ENCODE peak calls at places on chromosome 10, in seven cellular contexts. B, A, F, R, P, L and T are unnamed samples. For H3K4me1, the result is how much of the 10 kb centered on the place peaks cover.

GRCh38 chr10:34314457-34314856 is 500.6 kb downstream of the PARD3 start:
- DNase-seq in B (no peak), A (no peak), F (no peak), R (no peak), P (no peak), L (no peak), T (no peak)

GRCh38 chr10:66192162-66192834 is 733.5 kb upstream of the LRRTM3 start:
- DNase-seq in B (no peak), A (peak), F (no peak), R (no peak), P (no peak), L (no peak), T (no peak)

GRCh38 chr10:63542835-63543575 is 21.8 kb downstream of the REEP3 start:
- DNase-seq in B (no peak), A (peak), F (no peak), R (no peak), P (no peak), L (no peak), T (no peak)

GRCh38 chr10:8721641-8722040 is 667.2 kb downstream of the GATA3 start:
- DNase-seq in B (no peak), A (no peak), F (no peak), R (no peak), P (no peak), L (no peak), T (no peak)

GRCh38 chr10:43255644-43256431 is 11.0 kb downstream of the RASGEF1A start:
- DNase-seq in B (no peak), A (peak), F (peak), R (peak), P (no peak), L (peak), T (peak)

GRCh38 chr10:17179002-17179401 is 22.5 kb downstream of the TRDMT1 start:
- DNase-seq in B (no peak), A (no peak), F (no peak), R (no peak), P (no peak), L (no peak), T (no peak)

GRCh38 chr10:68301790-68302502 is 29.9 kb upstream of the HNRNPH3 start:
- DNase-seq in B (no peak), A (peak), F (no peak), R (no peak), P (no peak), L (no peak), T (no peak)

GRCh38 chr10:119734396-119735332 is 8.8 kb downstream of the INPP5F start:
- DNase-seq in B (no peak), A (no peak), F (no peak), R (no peak), P (no peak), L (no peak), T (no peak)

GRCh38 chr10:69912584-69912983 is 110.9 kb downstream of the COL13A1 start:
- DNase-seq in B (no peak), A (peak), F (peak), R (no peak), P (no peak), L (no peak), T (no peak)

GRCh38 chr10:17537281-17537680 is 79.9 kb downstream of the HACD1 start:
- DNase-seq in B (no peak), A (no peak), F (no peak), R (no peak), P (no peak), L (no peak), T (no peak)

GRCh38 chr10:75099952-75100763 is 11.3 kb upstream of the SAMD8 start:
- DNase-seq in B (peak), A (peak), F (peak), R (peak), P (peak), L (peak), T (no peak)

GRCh38 chr10:89532476-89532875 is 2.9 kb downstream of the SLC16A12 start:
- DNase-seq in B (no peak), A (no peak), F (no peak), R (no peak), P (no peak), L (no peak), T (no peak)

GRCh38 chr10:126528320-126528835 is 140.1 kb upstream of the ADAM12 start:
- DNase-seq in B (no peak), A (no peak), F (no peak), R (no peak), P (no peak), L (no peak), T (no peak)

GRCh38 chr10:72276013-72276387 is 2.3 kb downstream of the DDIT4 start:
- DNase-seq in B (no peak), A (no peak), F (peak), R (no peak), P (no peak), L (no peak), T (no peak)

GRCh38 chr10:18044976-18045720 is 93.4 kb downstream of the SLC39A12 start:
- DNase-seq in B (no peak), A (no peak), F (no peak), R (no peak), P (no peak), L (no peak), T (no peak)

GRCh38 chr10:62817120-62817762 is 1.1 kb upstream of the EGR2 start:
- DNase-seq in B (peak), A (peak), F (peak), R (peak), P (peak), L (peak), T (peak)

GRCh38 chr10:36428507-36428906 is 696.9 kb upstream of the ANKRD30A start:
- DNase-seq in B (no peak), A (no peak), F (no peak), R (no peak), P (no peak), L (no peak), T (no peak)

GRCh38 chr10:61733358-61733940 is 70.7 kb downstream of the CABCOCO1 start:
- DNase-seq in B (no peak), A (peak), F (no peak), R (no peak), P (no peak), L (no peak), T (no peak)

GRCh38 chr10:52486840-52487611 is 172.9 kb downstream of the DKK1 start:
- DNase-seq in B (no peak), A (peak), F (no peak), R (no peak), P (no peak), L (no peak), T (no peak)

GRCh38 chr10:71589617-71590551 is 129.7 kb downstream of the C10orf105 start:
- DNase-seq in B (no peak), A (no peak), F (no peak), R (no peak), P (no peak), L (no peak), T (no peak)

GRCh38 chr10:26931223-26931622 is 70.5 kb upstream of the ABI1 start:
- DNase-seq in B (no peak), A (peak), F (peak), R (no peak), P (peak), L (peak), T (no peak)

GRCh38 chr10:50469288-50469687 is 154.5 kb downstream of the SGMS1 start:
- DNase-seq in B (no peak), A (no peak), F (no peak), R (no peak), P (no peak), L (no peak), T (no peak)

GRCh38 chr10:50471583-50471975 is 152.2 kb downstream of the SGMS1 start:
- DNase-seq in B (no peak), A (no peak), F (no peak), R (no peak), P (no peak), L (no peak), T (no peak)

GRCh38 chr10:50470798-50471582 is 152.8 kb downstream of the SGMS1 start:
- DNase-seq in B (no peak), A (peak), F (peak), R (no peak), P (no peak), L (no peak), T (no peak)

GRCh38 chr10:50470345-50470744 is 153.4 kb downstream of the SGMS1 start:
- DNase-seq in B (no peak), A (no peak), F (peak), R (no peak), P (no peak), L (peak), T (no peak)

DNA sequence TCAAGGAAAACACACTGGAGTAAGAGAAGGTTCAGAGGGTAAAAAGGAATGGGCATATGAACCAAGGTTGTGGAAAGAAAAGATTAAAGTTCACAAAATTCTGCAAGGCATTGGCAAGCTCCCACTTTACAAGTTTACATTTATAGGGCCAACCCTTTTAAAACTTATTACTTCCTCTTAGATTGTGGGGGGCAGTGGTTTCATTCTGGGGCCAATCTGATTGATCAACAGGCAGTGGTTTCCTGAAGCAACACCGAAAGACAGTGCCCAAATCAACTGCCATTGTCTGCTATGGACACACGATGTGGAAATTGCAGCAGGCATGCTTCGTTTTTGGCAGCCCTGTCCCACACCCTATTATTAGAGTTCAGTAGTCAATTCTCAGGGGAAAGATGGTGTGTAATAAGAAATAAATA is 154.0 kb downstream of the SGMS1 start:
- DNase-seq in B (no peak), A (no peak), F (peak), R (no peak), P (no peak), L (no peak), T (no peak)
- H3K4me1 ChIP-seq in B (under half), A (under half), F (under half), R (under half), P (half or more), L (under half), T (under half)

GRCh38 chr10:74051729-74052342 is 53.9 kb downstream of the VCL start:
- DNase-seq in B (no peak), A (no peak), F (no peak), R (no peak), P (no peak), L (peak), T (no peak)
- H3K27ac ChIP-seq in B (no peak), A (no peak), F (no peak), R (no peak), P (peak), L (peak), T (peak)

DNA sequence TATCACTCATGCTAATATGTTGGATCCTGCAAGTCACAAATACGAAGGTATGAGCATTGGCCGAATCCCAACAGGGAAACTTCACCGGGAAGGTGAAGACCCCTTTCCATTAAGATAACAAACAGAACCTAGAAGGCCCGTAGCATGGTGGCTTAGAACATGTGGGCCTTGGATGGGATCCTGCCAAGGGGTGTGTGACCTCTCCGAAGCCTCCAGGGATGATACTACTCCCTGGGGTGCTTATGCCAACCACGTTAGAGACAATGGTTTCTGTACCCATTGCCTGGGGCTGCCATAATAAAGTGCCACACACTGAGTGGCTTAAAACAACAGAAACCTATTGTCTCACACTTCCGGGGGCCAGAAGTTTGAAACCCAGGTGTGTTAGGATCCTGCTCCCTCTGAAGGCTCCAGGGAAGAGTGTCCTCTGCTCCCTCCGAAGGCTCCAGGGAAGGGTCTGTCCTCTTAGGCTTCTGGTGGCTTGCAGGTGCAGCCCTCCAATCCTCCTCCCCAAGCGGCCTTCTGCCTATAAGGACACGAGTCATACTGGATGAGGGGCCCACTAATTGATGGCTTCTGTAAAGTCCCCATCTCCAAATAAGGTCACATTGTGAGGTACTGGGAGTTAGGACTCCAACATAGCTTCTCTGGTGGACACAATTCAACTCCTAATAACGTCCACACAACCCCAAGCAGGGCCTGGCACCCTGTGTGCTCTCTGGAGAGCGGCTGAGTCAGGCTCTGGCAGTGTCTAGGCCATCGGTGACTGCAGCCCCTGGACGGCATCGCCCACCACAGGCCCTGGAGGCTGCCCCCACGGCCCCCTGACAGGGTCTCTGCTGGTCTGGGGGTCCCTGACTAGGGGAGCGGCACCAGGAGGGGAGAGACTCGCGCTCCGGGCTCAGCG is 992 bp upstream of the MGMT start:
- DNase-seq in B (no peak), A (no peak), F (no peak), R (no peak), P (no peak), L (peak), T (no peak)
- H3K4me1 ChIP-seq in B (under half), A (under half), F (under half), R (under half), P (under half), L (under half), T (under half)

GRCh38 chr10:32955790-32956189 is 2.2 kb downstream of the ITGB1 start:
- DNase-seq in B (no peak), A (no peak), F (no peak), R (no peak), P (no peak), L (no peak), T (no peak)

GRCh38 chr10:32953277-32953927 is 4.6 kb downstream of the ITGB1 start:
- DNase-seq in B (no peak), A (no peak), F (no peak), R (no peak), P (peak), L (no peak), T (no peak)

GRCh38 chr10:32954080-32954479 is 4.0 kb downstream of the ITGB1 start:
- DNase-seq in B (no peak), A (no peak), F (no peak), R (no peak), P (no peak), L (no peak), T (no peak)

GRCh38 chr10:32955299-32955772 is 2.7 kb downstream of the ITGB1 start:
- DNase-seq in B (no peak), A (no peak), F (no peak), R (no peak), P (no peak), L (no peak), T (no peak)

GRCh38 chr10:32954545-32955298 is 3.3 kb downstream of the ITGB1 start:
- DNase-seq in B (no peak), A (no peak), F (no peak), R (no peak), P (no peak), L (no peak), T (no peak)
- H3K27ac ChIP-seq in B (no peak), A (no peak), F (no peak), R (peak), P (peak), L (no peak), T (peak)

GRCh38 chr10:104323721-104324686 is 14.3 kb downstream of the ITPRIP start:
- DNase-seq in B (no peak), A (no peak), F (no peak), R (no peak), P (no peak), L (peak), T (no peak)
- H3K4me1 ChIP-seq in B (half or more), A (under half), F (under half), R (half or more), P (half or more), L (under half), T (half or more)

DNA sequence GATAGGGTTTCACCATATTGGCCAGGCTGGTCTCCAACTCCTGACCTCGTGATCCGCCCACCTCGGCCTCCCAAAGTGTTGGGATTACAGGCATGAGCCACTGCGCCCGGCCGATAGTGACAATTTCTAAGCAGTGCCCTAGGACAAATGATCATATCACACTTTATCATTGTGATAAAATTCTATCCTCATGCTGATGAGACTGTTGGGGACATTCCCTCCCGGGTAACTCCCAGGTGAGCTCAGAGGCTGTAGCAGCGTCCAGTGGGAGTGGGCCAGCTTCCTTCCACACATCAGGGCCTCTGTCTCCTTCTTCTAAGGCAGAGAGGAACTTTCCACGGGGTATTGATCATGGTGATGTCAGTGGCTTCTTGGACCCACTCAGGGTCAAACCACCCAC is 256.2 kb downstream of the KLF6 start:
- DNase-seq in B (no peak), A (no peak), F (no peak), R (no peak), P (no peak), L (no peak), T (no peak)
- H3K27ac ChIP-seq in B (no peak), A (no peak), F (no peak), R (no peak), P (peak), L (no peak), T (peak)

DNA sequence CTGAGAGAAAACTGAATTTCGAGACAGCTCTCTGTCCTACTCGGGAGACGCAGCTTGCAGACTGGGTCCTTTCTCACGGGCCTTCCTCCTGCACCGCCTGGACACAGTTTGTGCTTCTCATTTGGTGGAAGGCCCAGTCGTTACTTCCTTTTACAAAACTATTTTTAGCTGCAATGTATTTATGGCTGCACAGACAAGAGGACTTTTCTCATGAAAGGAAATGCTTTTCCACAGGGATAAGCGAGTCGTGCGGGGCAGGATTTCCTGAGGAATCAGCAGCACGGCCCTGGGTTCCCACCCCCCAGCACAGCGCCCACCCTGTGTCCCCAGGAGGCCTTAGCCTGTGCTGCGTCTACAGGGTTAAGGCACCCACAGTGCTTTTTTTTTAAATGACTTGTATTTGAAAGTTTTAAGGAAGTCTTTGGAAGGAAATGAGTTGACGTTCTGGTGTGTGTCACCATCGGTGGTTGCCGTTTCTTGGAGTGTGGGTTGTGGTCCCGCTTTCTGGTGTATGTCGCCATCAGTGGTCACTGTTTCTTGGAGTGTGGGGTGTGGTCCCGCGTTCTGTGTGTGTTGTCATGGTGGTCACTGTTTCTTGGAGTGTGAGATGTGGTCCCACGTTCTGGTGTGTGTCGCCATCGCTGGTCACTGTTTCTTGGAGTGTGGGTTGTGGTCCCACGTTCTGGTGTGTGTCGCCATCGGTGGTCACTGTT is 50.9 kb downstream of the INPP5A start:
- DNase-seq in B (no peak), A (no peak), F (peak), R (no peak), P (peak), L (no peak), T (peak)
- H3K4me1 ChIP-seq in B (under half), A (under half), F (under half), R (under half), P (half or more), L (under half), T (under half)

GRCh38 chr10:44780461-44780860 is 130.7 kb upstream of the TMEM72 start:
- DNase-seq in B (no peak), A (no peak), F (no peak), R (no peak), P (no peak), L (no peak), T (no peak)
- H3K27ac ChIP-seq in B (no peak), A (no peak), F (no peak), R (no peak), P (no peak), L (no peak), T (no peak)

GRCh38 chr10:31031666-31032514 is at the start of gene ZNF438:
- DNase-seq in B (peak), A (peak), F (peak), R (peak), P (peak), L (peak), T (peak)
- H3K4me1 ChIP-seq in B (under half), A (under half), F (under half), R (under half), P (half or more), L (under half), T (under half)

GRCh38 chr10:97087296-97087695 is 98.5 kb downstream of the SLIT1 start:
- DNase-seq in B (no peak), A (no peak), F (no peak), R (no peak), P (no peak), L (peak), T (no peak)

GRCh38 chr10:97090035-97090434 is 95.7 kb downstream of the SLIT1 start:
- DNase-seq in B (no peak), A (no peak), F (no peak), R (no peak), P (no peak), L (peak), T (no peak)

GRCh38 chr10:97090644-97091043 is 95.1 kb downstream of the SLIT1 start:
- DNase-seq in B (no peak), A (no peak), F (no peak), R (no peak), P (no peak), L (no peak), T (no peak)

GRCh38 chr10:97086530-97086929 is 99.2 kb downstream of the SLIT1 start:
- DNase-seq in B (no peak), A (no peak), F (no peak), R (no peak), P (no peak), L (no peak), T (no peak)

GRCh38 chr10:97089209-97089865 is 96.4 kb downstream of the SLIT1 start:
- DNase-seq in B (no peak), A (no peak), F (no peak), R (no peak), P (no peak), L (peak), T (no peak)
- H3K27ac ChIP-seq in B (no peak), A (no peak), F (no peak), R (no peak), P (no peak), L (no peak), T (no peak)